ENCODE peak calls at places on chromosomes 2 and 18, in five cellular contexts. T is coronary artery, D is brain microvascular endothelial cell, N is fibroblast of lung, L is lung. O is an unnamed sample.

GRCh38 chr18:57951999-57952774 is 91.8 kb upstream of the NEDD4L start:
- DNase-seq in T (no peak), D (no peak), N (peak), L (peak), O (no peak)

GRCh38 chr2:71608441-71608840 is 155.1 kb downstream of the DYSF start:
- DNase-seq in T (peak), D (no peak), N (no peak), L (no peak), O (no peak)

GRCh38 chr2:185221-185620 is 78.6 kb downstream of the SH3YL1 start:
- DNase-seq in T (no peak), D (no peak), N (no peak), L (no peak), O (no peak)

GRCh38 chr2:201781583-201782051 is 884 bp upstream of the ALS2 start:
- DNase-seq in T (no peak), D (no peak), N (no peak), L (no peak), O (peak)

GRCh38 chr2:199716807-199717586 is 134.0 kb downstream of the FTCDNL1 start:
- DNase-seq in T (no peak), D (no peak), N (peak), L (no peak), O (no peak)

GRCh38 chr18:67599277-67599676 is 82.8 kb upstream of the DSEL start:
- DNase-seq in T (no peak), D (peak), N (peak), L (no peak), O (no peak)

GRCh38 chr2:70904371-70905216 is 31.1 kb upstream of the ATP6V1B1 start:
- DNase-seq in T (peak), D (no peak), N (no peak), L (peak), O (no peak)

GRCh38 chr2:42903821-42904575 is 111.6 kb upstream of the HAAO start:
- DNase-seq in T (peak), D (no peak), N (no peak), L (no peak), O (no peak)

GRCh38 chr2:10091182-10091932 is 11.1 kb upstream of the CYS1 start:
- DNase-seq in T (no peak), D (no peak), N (no peak), L (no peak), O (no peak)

GRCh38 chr18:79438581-79438980 is 42.9 kb downstream of the NFATC1 start:
- DNase-seq in T (no peak), D (no peak), N (no peak), L (no peak), O (no peak)

GRCh38 chr2:217149087-217149660 is 289.3 kb upstream of the TNP1 start:
- DNase-seq in T (no peak), D (no peak), N (no peak), L (no peak), O (no peak)

GRCh38 chr2:232506713-232507112 is 13.5 kb upstream of the PRSS56 start:
- DNase-seq in T (no peak), D (no peak), N (no peak), L (no peak), O (no peak)

GRCh38 chr2:238926761-238927611 is 79.1 kb downstream of the TWIST2 start:
- DNase-seq in T (no peak), D (no peak), N (no peak), L (no peak), O (no peak)

GRCh38 chr2:48127612-48128191 is 221.4 kb upstream of the FBXO11 start:
- DNase-seq in T (no peak), D (no peak), N (peak), L (no peak), O (no peak)

GRCh38 chr18:9838144-9838877 is 47.5 kb upstream of the TXNDC2 start:
- DNase-seq in T (no peak), D (peak), N (peak), L (peak), O (no peak)

GRCh38 chr2:144516981-144517824 is 2.7 kb downstream of the ZEB2 start:
- DNase-seq in T (peak), D (peak), N (peak), L (no peak), O (no peak)

GRCh38 chr2:78977661-78978145 is 47.8 kb upstream of the REG3G start:
- DNase-seq in T (no peak), D (no peak), N (no peak), L (no peak), O (no peak)

GRCh38 chr18:23194969-23195957 is 60.0 kb downstream of the CABLES1 start:
- DNase-seq in T (no peak), D (no peak), N (no peak), L (no peak), O (no peak)

GRCh38 chr18:72692086-72692485 is 147.9 kb upstream of the CBLN2 start:
- DNase-seq in T (no peak), D (no peak), N (no peak), L (no peak), O (no peak)

DNA sequence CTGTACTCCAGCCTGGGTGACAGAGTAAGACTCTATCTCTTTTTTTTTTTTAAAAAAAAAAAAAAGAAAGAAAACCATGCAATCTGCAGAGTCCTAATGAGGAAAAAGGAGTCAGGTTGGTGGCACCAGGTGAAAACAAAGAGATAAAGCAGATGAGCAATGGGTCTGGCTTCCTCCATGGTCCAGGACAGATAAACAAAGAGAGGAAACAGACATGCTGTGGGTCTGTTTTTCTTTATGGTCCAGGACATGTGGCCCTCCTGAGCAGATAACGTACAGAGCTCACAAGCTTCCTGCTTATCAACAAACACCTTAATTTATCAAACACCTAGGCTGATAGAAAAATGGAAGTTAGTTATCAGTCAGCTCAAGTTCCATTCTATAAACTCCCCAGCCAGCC is 24.4 kb upstream of the TUBB6 start:
- DNase-seq in T (no peak), D (no peak), N (no peak), L (no peak), O (no peak)
- H3K27ac ChIP-seq in T (no peak), D (no peak), N (no peak), L (no peak), O (no peak)

GRCh38 chr2:160490760-160491367 is 2.7 kb downstream of the RBMS1 start:
- DNase-seq in T (no peak), D (no peak), N (no peak), L (no peak), O (no peak)

GRCh38 chr2:160492401-160493226 is 993 bp downstream of the RBMS1 start:
- DNase-seq in T (peak), D (peak), N (peak), L (peak), O (no peak)

GRCh38 chr2:160491922-160492371 is 1.7 kb downstream of the RBMS1 start:
- DNase-seq in T (no peak), D (peak), N (peak), L (no peak), O (peak)

GRCh38 chr2:160494243-160494642 is 636 bp upstream of the RBMS1 start:
- DNase-seq in T (no peak), D (no peak), N (peak), L (no peak), O (no peak)

GRCh38 chr2:160493227-160494028 is at the start of gene RBMS1:
- DNase-seq in T (peak), D (peak), N (peak), L (peak), O (no peak)
- H3K27ac ChIP-seq in T (peak), D (peak), N (peak), L (peak), O (peak)

DNA sequence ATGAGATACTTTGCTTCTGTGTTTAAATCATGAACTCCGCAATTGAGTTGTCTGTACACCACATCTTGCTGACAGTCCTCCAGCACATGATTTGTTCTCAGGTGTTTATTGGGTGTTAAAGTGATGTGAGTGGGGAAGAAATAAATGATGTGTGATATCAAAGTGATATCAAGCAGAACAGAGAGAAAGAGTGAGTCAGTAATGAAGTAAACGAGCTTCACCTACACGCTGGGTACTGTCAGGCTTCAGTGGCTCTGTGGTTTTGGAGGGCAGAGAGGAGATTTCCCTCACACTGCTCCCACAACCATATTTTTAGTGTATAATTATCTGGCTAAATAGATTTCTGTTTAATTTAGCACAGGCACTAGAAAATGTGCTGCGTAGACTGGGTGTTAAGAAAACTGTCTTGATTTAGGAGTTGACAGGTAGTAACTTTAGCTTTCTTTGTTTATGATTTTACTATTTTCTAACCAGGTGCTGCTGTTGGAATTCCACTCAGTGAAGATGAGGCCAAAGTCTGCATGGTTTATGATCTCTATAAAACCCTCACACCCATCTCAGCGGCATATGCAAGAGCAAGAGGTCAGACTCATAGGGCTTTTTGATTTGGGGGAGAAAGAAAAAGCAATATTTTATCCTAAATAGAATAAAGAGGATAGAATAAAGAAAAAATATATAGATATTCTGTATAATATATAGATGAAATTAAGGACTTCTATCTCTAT is 21.2 kb downstream of the ATIC start:
- DNase-seq in T (no peak), D (no peak), N (no peak), L (no peak), O (no peak)
- H3K27ac ChIP-seq in T (no peak), D (no peak), N (no peak), L (no peak), O (no peak)

GRCh38 chr2:176172748-176173586 is 15.5 kb upstream of the HOXD1 start:
- DNase-seq in T (no peak), D (no peak), N (peak), L (no peak), O (no peak)

GRCh38 chr2:176175729-176176074 is 12.8 kb upstream of the HOXD1 start:
- DNase-seq in T (no peak), D (no peak), N (peak), L (no peak), O (no peak)

GRCh38 chr2:176173679-176174381 is 14.6 kb upstream of the HOXD1 start:
- DNase-seq in T (no peak), D (no peak), N (peak), L (no peak), O (no peak)

GRCh38 chr2:176174850-176175728 is 13.4 kb upstream of the HOXD1 start:
- DNase-seq in T (no peak), D (no peak), N (peak), L (no peak), O (peak)

DNA sequence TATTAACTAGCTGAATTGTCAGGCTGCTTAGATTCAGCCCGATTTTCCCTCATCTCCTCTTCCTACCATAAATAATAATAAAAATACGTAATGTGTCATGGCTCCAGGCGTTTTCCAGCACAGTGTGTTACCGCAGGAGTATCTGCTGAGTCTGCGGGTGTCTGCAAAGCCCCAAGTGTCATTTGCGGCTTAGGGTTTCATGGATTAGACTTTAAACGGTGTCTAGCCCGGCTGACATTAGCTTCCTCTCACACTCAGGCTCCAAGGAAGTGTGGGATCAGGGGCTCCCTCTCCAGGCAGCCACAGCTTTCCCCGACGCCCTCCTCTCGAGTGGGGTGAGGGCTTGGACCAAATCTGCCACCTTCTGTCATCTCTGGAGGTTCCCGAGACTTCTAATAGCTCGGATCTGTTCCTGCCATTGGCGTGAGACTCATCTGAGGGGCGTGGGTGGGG is 14.1 kb upstream of the HOXD1 start:
- DNase-seq in T (no peak), D (no peak), N (peak), L (no peak), O (no peak)
- H3K27ac ChIP-seq in T (no peak), D (no peak), N (no peak), L (no peak), O (peak)

GRCh38 chr18:50373531-50373930 is 1.3 kb upstream of the SKA1 start:
- DNase-seq in T (no peak), D (no peak), N (no peak), L (no peak), O (no peak)
- H3K27ac ChIP-seq in T (no peak), D (no peak), N (no peak), L (no peak), O (no peak)

O was measured in caudate nucleus.